ENCODE peak calls at places on chromosomes 13 and 19, in eight cellular contexts. K, S, Z, G, Q, H, T and E are unnamed samples.

GRCh38 chr19:48271531-48272151 is 1.8 kb downstream of the ZNF114 start:
- DNase-seq in H (peak), Z (no peak), S (no peak), Q (peak), G (no peak), T (peak), K (no peak), E (no peak)

GRCh38 chr13:51222510-51223283 is 499 bp downstream of the FAM124A start:
- DNase-seq in H (peak), K (no peak), S (no peak), T (no peak), G (no peak), Z (no peak), Q (peak), E (no peak)

GRCh38 chr13:39385621-39386231 is 217.3 kb downstream of the LHFPL6 start:
- DNase-seq in K (peak), H (peak), Z (no peak), T (no peak), S (no peak), G (no peak), Q (no peak), E (no peak)

GRCh38 chr19:15129856-15130580 is 22.8 kb downstream of the SYDE1 start:
- DNase-seq in Z (no peak), K (no peak), T (no peak), H (no peak), Q (no peak), S (peak), G (peak), E (no peak)

GRCh38 chr13:30618186-30618937 is 642 bp downstream of the USPL1 start:
- DNase-seq in H (peak), G (no peak), Z (no peak), Q (no peak), S (no peak), K (no peak), T (peak), E (no peak)

GRCh38 chr13:29435125-29435911 is 160.2 kb downstream of the SLC7A1 start:
- DNase-seq in G (no peak), K (peak), T (no peak), S (no peak), H (no peak), Q (no peak), Z (no peak), E (no peak)

GRCh38 chr13:105083986-105084385 is 1451.5 kb downstream of the EFNB2 start:
- DNase-seq in G (no peak), K (no peak), H (no peak), S (no peak), Z (no peak), T (no peak), Q (no peak), E (no peak)

GRCh38 chr13:67438465-67438864 is 208.3 kb upstream of the PCDH9 start:
- DNase-seq in Z (no peak), G (no peak), K (no peak), S (no peak), H (peak), T (no peak), Q (no peak), E (no peak)

GRCh38 chr19:51715850-51716249 is 7.9 kb downstream of the HAS1 start:
- DNase-seq in H (no peak), Q (no peak), K (no peak), G (no peak), Z (no peak), T (no peak), S (no peak), E (no peak)

GRCh38 chr13:67101730-67102467 is 128.2 kb downstream of the PCDH9 start:
- DNase-seq in K (no peak), Z (no peak), H (no peak), T (no peak), Q (no peak), G (no peak), S (no peak), E (no peak)

GRCh38 chr19:3374369-3375112 is 8.2 kb downstream of the NFIC start:
- DNase-seq in Q (no peak), G (peak), T (no peak), S (no peak), H (no peak), Z (no peak), K (no peak), E (no peak)